ENCODE peak calls at places on chromosomes 6 and 20, in five cellular contexts. B is heart right ventricle, U is HL-60, W is left ventricle myocardium inferior, A is ovary. V is an unnamed sample.

GRCh38 chr6:161101517-161101916 is 109.9 kb downstream of the MAP3K4 start:
- DNase-seq in A (no peak), U (no peak), W (no peak), B (no peak), V (no peak)

GRCh38 chr6:158645064-158646022 is 800 bp upstream of the DYNLT1 start:
- DNase-seq in B (no peak), A (no peak), W (no peak), U (no peak), V (no peak)

GRCh38 chr6:32415521-32416019 is 8.6 kb upstream of the BTNL2 start:
- DNase-seq in A (peak; percentile 73), U (peak; percentile 67), W (peak; percentile 66), B (peak; percentile 60), V (peak; percentile 66)

GRCh38 chr20:53934421-53935352 is 135.7 kb downstream of the BCAS1 start:
- DNase-seq in B (no peak), U (peak; percentile 83), W (peak; percentile 33), A (peak; percentile 48), V (no peak)

GRCh38 chr6:156427345-156427744 is 349.8 kb upstream of the ARID1B start:
- DNase-seq in U (no peak), A (no peak), W (peak; percentile 43), B (peak; percentile 12), V (no peak)

GRCh38 chr20:63689046-63690000 is 7.1 kb upstream of the TNFRSF6B start:
- DNase-seq in W (no peak), A (peak; percentile 44), B (no peak), U (no peak), V (no peak)

GRCh38 chr6:33975631-33976424 is 170.1 kb downstream of the GRM4 start:
- DNase-seq in B (no peak), U (no peak), W (no peak), A (no peak), V (no peak)

GRCh38 chr20:5864873-5865582 is 85.3 kb downstream of the TRMT6 start:
- DNase-seq in W (no peak), U (no peak), A (peak; percentile 35), B (no peak), V (peak; percentile 14)

GRCh38 chr6:7728855-7729590 is 3.1 kb downstream of the BMP6 start:
- DNase-seq in W (no peak), A (no peak), B (no peak), U (no peak), V (no peak)

GRCh38 chr20:20939006-20939405 is 167.2 kb downstream of the LINC00237 start:
- DNase-seq in U (peak; percentile 51), W (no peak), A (no peak), B (no peak), V (no peak)

GRCh38 chr20:36145877-36146707 is 8.4 kb upstream of the EPB41L1 start:
- DNase-seq in A (no peak), B (peak; percentile 57), W (peak; percentile 72), U (no peak), V (no peak)

GRCh38 chr6:37835923-37836322 is 16.4 kb downstream of the ZFAND3 start:
- DNase-seq in W (no peak), U (no peak), A (no peak), B (no peak), V (no peak)
- H3K27ac ChIP-seq in W (no peak overlapping the region), U (no peak overlapping the region), A (no peak overlapping the region), B (no peak overlapping the region), V (no peak overlapping the region)

DNA sequence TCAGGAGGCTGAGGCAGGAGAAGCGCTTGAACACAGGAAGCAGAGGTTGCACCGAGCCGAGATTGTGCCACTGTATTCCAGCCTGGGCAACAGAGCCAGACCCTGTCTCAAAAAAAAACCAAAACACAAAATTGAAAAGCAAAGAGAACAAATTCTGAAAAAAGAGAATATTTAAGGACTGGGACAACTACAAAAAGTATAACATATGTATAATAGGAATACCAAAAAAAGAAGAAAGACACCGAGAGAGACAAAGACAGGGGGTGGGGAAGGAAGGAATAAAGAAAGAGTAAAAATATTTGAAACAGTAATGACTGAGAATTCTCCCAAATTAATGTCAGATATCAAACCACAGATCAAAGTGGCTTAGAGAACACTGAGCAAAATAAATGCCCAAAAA is 5.5 kb upstream of the ZNF391 start:
- DNase-seq in A (no peak), W (no peak), U (no peak), B (no peak), V (no peak)
- TF ChIP-seq CTCF in A (no peak), W (no peak), U (no peak), B (no peak), V (no peak)

DNA sequence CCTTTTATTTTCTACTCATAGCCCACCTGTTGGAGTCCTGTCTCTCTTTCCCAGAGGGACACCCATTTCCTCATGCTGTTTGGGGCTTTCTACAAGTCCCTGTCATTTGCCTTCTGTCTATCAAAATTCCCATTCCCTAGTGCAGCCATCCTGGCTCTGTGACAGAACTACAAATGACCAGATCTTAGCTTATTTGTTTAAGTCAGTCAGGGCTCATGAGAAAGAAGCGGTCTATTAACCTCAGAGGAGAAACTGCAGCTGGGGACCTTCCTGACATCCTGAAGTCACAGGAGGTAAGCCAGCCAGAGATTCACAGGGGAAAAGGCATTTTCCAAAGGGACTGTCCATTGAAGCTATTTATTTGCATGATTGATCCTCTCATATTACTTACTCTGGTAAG is 1.7 kb upstream of the COL9A1 start:
- DNase-seq in A (no peak), U (no peak), W (no peak), B (no peak), V (no peak)
- H3K27me3 ChIP-seq in A (no peaks in the 10 kb centered on the region), U (no peaks in the 10 kb centered on the region), W (peaks cover 22% of the 10 kb centered on the region), B (no peaks in the 10 kb centered on the region), V (peaks cover 13% of the 10 kb centered on the region)

DNA sequence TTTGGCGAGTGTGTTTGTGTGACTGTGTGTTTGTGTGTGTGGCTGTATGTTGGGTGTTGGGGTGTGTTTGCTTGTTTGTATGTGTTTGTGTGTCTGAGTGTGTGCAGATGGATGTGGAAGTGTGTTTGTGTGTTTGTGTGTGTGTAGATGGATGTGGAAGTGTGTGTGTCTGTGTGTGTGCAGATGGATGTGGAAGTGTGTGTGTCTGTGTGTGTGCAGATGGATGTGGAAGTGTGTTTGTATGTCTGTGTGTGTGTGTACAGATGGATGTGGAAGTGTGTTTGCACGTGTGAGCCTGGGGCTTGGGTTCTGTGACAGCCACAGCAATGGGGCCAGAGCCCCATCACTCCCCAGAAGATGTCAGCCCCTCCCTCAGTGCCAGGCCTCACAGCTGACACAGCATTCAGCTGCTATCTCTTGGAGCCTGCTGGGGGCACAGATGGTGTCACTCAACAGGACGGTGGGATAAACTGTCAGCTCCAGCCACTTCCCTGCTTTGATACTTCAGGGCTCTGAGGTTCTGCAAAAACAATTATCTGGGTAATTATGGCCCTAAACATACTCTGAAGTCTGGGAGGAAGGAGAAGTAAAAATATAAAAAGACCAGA is 98.7 kb upstream of the RNF24 start:
- DNase-seq in U (peak; percentile 27), B (no peak), A (no peak), W (no peak), V (no peak)
- H3K27ac ChIP-seq in U (no peak overlapping the region), B (no peak overlapping the region), A (no peak overlapping the region), W (peak overlapping the region; percentile 36), V (no peak overlapping the region)